ENCODE peak calls at places on chromosomes 11 and 22, in five cellular contexts. One of them, this sample, is unnamed.

GRCh38 chr11:86999859-87000753 is 37.6 kb upstream of the TMEM135 start:
- DNase-seq in tibial artery: no peak
- DNase-seq in dorsolateral prefrontal cortex: no peak
- DNase-seq in colonic mucosa: no peak
- DNase-seq in right atrium auricular region: no peak
- DNase-seq in this sample: no peak

GRCh38 chr22:30668306-30668655 is 606 bp upstream of the DUSP18 start:
- DNase-seq in right atrium auricular region: no peak
- DNase-seq in dorsolateral prefrontal cortex: no peak
- DNase-seq in tibial artery: no peak
- DNase-seq in colonic mucosa: no peak
- DNase-seq in this sample: no peak

GRCh38 chr22:27573992-27574391 is 227.6 kb downstream of the MN1 start:
- DNase-seq in right atrium auricular region: no peak
- DNase-seq in colonic mucosa: no peak
- DNase-seq in dorsolateral prefrontal cortex: no peak
- DNase-seq in tibial artery: no peak
- DNase-seq in this sample: no peak

GRCh38 chr22:49801391-49802060 is 26.1 kb downstream of the BRD1 start:
- DNase-seq in colonic mucosa: no peak
- DNase-seq in tibial artery: no peak
- DNase-seq in right atrium auricular region: no peak
- DNase-seq in dorsolateral prefrontal cortex: peak; percentile 54
- DNase-seq in this sample: no peak

GRCh38 chr22:28813772-28814518 is 13.6 kb upstream of the XBP1 start:
- DNase-seq in tibial artery: peak; percentile 43
- DNase-seq in dorsolateral prefrontal cortex: no peak
- DNase-seq in colonic mucosa: peak; percentile 75
- DNase-seq in right atrium auricular region: no peak
- DNase-seq in this sample: no peak

GRCh38 chr11:130639369-130639768 is 190.9 kb downstream of the ADAMTS15 start:
- DNase-seq in tibial artery: no peak
- DNase-seq in right atrium auricular region: no peak
- DNase-seq in dorsolateral prefrontal cortex: no peak
- DNase-seq in colonic mucosa: no peak
- DNase-seq in this sample: no peak

GRCh38 chr11:107017433-107018227 is 646 bp downstream of the GUCY1A2 start:
- DNase-seq in colonic mucosa: no peak
- DNase-seq in tibial artery: no peak
- DNase-seq in right atrium auricular region: no peak
- DNase-seq in dorsolateral prefrontal cortex: peak; percentile 57
- DNase-seq in this sample: no peak

GRCh38 chr11:96827164-96827563 is 437.4 kb downstream of the JRKL start:
- DNase-seq in tibial artery: no peak
- DNase-seq in dorsolateral prefrontal cortex: no peak
- DNase-seq in right atrium auricular region: no peak
- DNase-seq in colonic mucosa: no peak
- DNase-seq in this sample: no peak

GRCh38 chr11:103091810-103092524 is at the start of gene DCUN1D5:
- DNase-seq in colonic mucosa: peak; percentile 98
- DNase-seq in tibial artery: peak; percentile 93
- DNase-seq in dorsolateral prefrontal cortex: peak; percentile 98
- DNase-seq in right atrium auricular region: peak; percentile 98
- DNase-seq in this sample: peak; percentile 81

GRCh38 chr11:63212742-63213141 is 30.7 kb downstream of the SLC22A25 start:
- DNase-seq in tibial artery: no peak
- DNase-seq in colonic mucosa: no peak
- DNase-seq in dorsolateral prefrontal cortex: no peak
- DNase-seq in right atrium auricular region: no peak
- DNase-seq in this sample: peak; percentile 5

GRCh38 chr11:363948-364761 is 5.1 kb upstream of the B4GALNT4 start:
- DNase-seq in tibial artery: peak; percentile 7
- DNase-seq in colonic mucosa: peak; percentile 75
- DNase-seq in right atrium auricular region: no peak
- DNase-seq in dorsolateral prefrontal cortex: no peak
- DNase-seq in this sample: no peak

GRCh38 chr11:64232182-64233018 is 2.0 kb upstream of the VEGFB start:
- DNase-seq in tibial artery: no peak
- DNase-seq in dorsolateral prefrontal cortex: no peak
- DNase-seq in right atrium auricular region: no peak
- DNase-seq in colonic mucosa: peak; percentile 30
- DNase-seq in this sample: no peak

GRCh38 chr11:44032304-44033085 is 15.3 kb upstream of the ACCSL start:
- DNase-seq in colonic mucosa: no peak
- DNase-seq in tibial artery: peak; percentile 92
- DNase-seq in right atrium auricular region: peak; percentile 87
- DNase-seq in dorsolateral prefrontal cortex: no peak
- DNase-seq in this sample: no peak

GRCh38 chr11:70212227-70212811 is 9.2 kb downstream of the FADD start:
- DNase-seq in dorsolateral prefrontal cortex: no peak
- DNase-seq in tibial artery: no peak
- DNase-seq in colonic mucosa: peak; percentile 84
- DNase-seq in right atrium auricular region: no peak
- DNase-seq in this sample: no peak

GRCh38 chr11:68838572-68838964 is 3.1 kb downstream of the CPT1A start:
- DNase-seq in dorsolateral prefrontal cortex: no peak
- DNase-seq in right atrium auricular region: peak; percentile 70
- DNase-seq in tibial artery: peak; percentile 56
- DNase-seq in colonic mucosa: no peak
- DNase-seq in this sample: no peak

GRCh38 chr11:126731526-126731925 is 269.0 kb downstream of the KIRREL3 start:
- DNase-seq in colonic mucosa: no peak
- DNase-seq in dorsolateral prefrontal cortex: no peak
- DNase-seq in tibial artery: no peak
- DNase-seq in right atrium auricular region: no peak
- DNase-seq in this sample: no peak
- H3K27me3 ChIP-seq in colonic mucosa: no peaks in the 10 kb centered on the region
- H3K27me3 ChIP-seq in dorsolateral prefrontal cortex: no peaks in the 10 kb centered on the region
- H3K27me3 ChIP-seq in tibial artery: peaks cover 2% of the 10 kb centered on the region
- H3K27me3 ChIP-seq in right atrium auricular region: no peaks in the 10 kb centered on the region
- H3K27me3 ChIP-seq in this sample: no peaks in the 10 kb centered on the region

DNA sequence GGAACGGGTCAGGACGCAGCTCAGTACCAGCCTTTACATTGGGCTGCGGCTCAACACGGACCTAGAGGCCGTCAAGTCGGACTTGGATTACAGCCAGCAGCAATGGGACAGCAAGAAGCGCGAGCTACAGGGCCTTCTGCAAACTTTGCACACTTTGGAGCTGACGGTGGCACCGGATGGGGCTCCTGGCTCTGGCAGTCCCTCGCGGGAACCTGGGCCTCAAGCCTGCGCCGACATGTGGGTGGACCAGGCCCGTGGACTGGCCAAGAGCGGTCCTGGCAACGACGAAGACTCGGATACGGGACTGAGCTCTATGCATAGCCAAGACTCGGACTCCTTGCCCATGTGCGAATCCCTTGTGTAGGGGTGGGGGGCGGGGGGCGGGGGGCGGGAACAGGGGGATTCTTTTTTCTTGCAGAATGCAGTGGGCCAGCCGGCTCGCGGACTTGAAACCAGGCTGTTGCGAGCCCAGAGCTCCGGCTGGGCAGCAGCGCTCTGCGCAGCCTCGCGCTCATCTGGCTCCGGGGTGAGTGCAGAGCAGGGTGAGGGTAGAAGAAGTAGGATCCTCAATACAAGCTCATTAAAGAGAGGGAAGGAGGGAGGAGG is 1.7 kb downstream of the RASSF10 start:
- DNase-seq in dorsolateral prefrontal cortex: no peak
- DNase-seq in right atrium auricular region: no peak
- DNase-seq in tibial artery: no peak
- DNase-seq in colonic mucosa: peak; percentile 54
- DNase-seq in this sample: peak; percentile 4
- H3K27me3 ChIP-seq in dorsolateral prefrontal cortex: peaks cover 62% of the 10 kb centered on the region
- H3K27me3 ChIP-seq in right atrium auricular region: peaks cover 7% of the 10 kb centered on the region
- H3K27me3 ChIP-seq in tibial artery: peaks cover 82% of the 10 kb centered on the region
- H3K27me3 ChIP-seq in colonic mucosa: peaks cover 31% of the 10 kb centered on the region
- H3K27me3 ChIP-seq in this sample: peaks cover 17% of the 10 kb centered on the region

GRCh38 chr22:40595497-40596234 is 40.9 kb downstream of the MRTFA start:
- DNase-seq in colonic mucosa: no peak
- DNase-seq in tibial artery: no peak
- DNase-seq in dorsolateral prefrontal cortex: no peak
- DNase-seq in right atrium auricular region: no peak
- DNase-seq in this sample: no peak
- H3K27me3 ChIP-seq in colonic mucosa: no peaks in the 10 kb centered on the region
- H3K27me3 ChIP-seq in tibial artery: no peaks in the 10 kb centered on the region
- H3K27me3 ChIP-seq in dorsolateral prefrontal cortex: no peaks in the 10 kb centered on the region
- H3K27me3 ChIP-seq in right atrium auricular region: no peaks in the 10 kb centered on the region
- H3K27me3 ChIP-seq in this sample: no peaks in the 10 kb centered on the region

GRCh38 chr11:32015435-32015834 is 75.4 kb upstream of the RCN1 start:
- DNase-seq in tibial artery: no peak
- DNase-seq in dorsolateral prefrontal cortex: no peak
- DNase-seq in right atrium auricular region: no peak
- DNase-seq in colonic mucosa: no peak
- DNase-seq in this sample: no peak
- H3K27me3 ChIP-seq in tibial artery: peaks cover 5% of the 10 kb centered on the region
- H3K27me3 ChIP-seq in dorsolateral prefrontal cortex: no peaks in the 10 kb centered on the region
- H3K27me3 ChIP-seq in right atrium auricular region: no peaks in the 10 kb centered on the region
- H3K27me3 ChIP-seq in colonic mucosa: no peaks in the 10 kb centered on the region
- H3K27me3 ChIP-seq in this sample: peaks cover 1% of the 10 kb centered on the region

This sample was measured in iPS DF 6.9.